ENCODE peak calls at places on chromosomes 2 and 18, in nine cellular contexts. L is PC-3, R is SK-N-SH, G is SJCRH30, U is aorta, Y is tibial artery, I is hepatocyte, H is left ventricle myocardium inferior, B is ascending aorta. J is an unnamed sample.
A peak's percentile ranks its signal among the peaks of the same experiment; 100 is the strongest.

GRCh38 chr2:101038455-101039255 is 36.6 kb downstream of the RPL31 start:
- DNase-seq in L (peak; percentile 44), R (no peak), G (peak; percentile 49), U (no peak), Y (no peak), I (peak; percentile 19), H (no peak), B (no peak), J (peak; percentile 27)

GRCh38 chr2:98750593-98751282 is 19.8 kb upstream of the MGAT4A start:
- DNase-seq in L (no peak), R (no peak), G (no peak), U (no peak), Y (no peak), I (no peak), H (no peak), B (no peak), J (no peak)

GRCh38 chr2:173854840-173855239 is 110.3 kb downstream of the SP3 start:
- DNase-seq in L (peak; percentile 91), R (no peak), G (peak; percentile 84), U (peak; percentile 67), Y (peak; percentile 40), I (no peak), H (no peak), B (peak; percentile 79), J (no peak)

GRCh38 chr2:4358855-4359254 is 655.5 kb downstream of the DCDC2C start:
- DNase-seq in L (no peak), R (no peak), G (no peak), U (no peak), Y (no peak), I (no peak), H (no peak), B (no peak), J (no peak)

GRCh38 chr18:23689031-23689615 is at the start of gene LAMA3:
- DNase-seq in L (peak; percentile 81), R (peak; percentile 81), G (no peak), U (peak; percentile 63), Y (peak; percentile 40), I (peak; percentile 86), H (peak; percentile 69), B (peak; percentile 64), J (peak; percentile 65)

GRCh38 chr18:42255908-42256765 is 301.1 kb downstream of the PIK3C3 start:
- DNase-seq in L (no peak), R (no peak), G (no peak), U (no peak), Y (no peak), I (no peak), H (no peak), B (no peak), J (no peak)

GRCh38 chr18:23890589-23890988 is 124.0 kb upstream of the TTC39C start:
- DNase-seq in L (peak; percentile 79), R (no peak), G (no peak), U (no peak), Y (no peak), I (no peak), H (no peak), B (no peak), J (no peak)

GRCh38 chr2:53751728-53752127 is 15.9 kb upstream of the CHAC2 start:
- DNase-seq in L (peak; percentile 90), R (no peak), G (no peak), U (no peak), Y (no peak), I (no peak), H (no peak), B (no peak), J (no peak)

GRCh38 chr2:127025357-127026062 is 81.4 kb downstream of the BIN1 start:
- DNase-seq in L (no peak), R (peak; percentile 89), G (peak; percentile 42), U (peak; percentile 88), Y (peak; percentile 72), I (peak; percentile 83), H (peak; percentile 63), B (peak; percentile 92), J (peak; percentile 46)

GRCh38 chr2:229910147-229910831 is 11.5 kb downstream of the TRIP12 start:
- DNase-seq in L (no peak), R (no peak), G (peak; percentile 64), U (no peak), Y (no peak), I (no peak), H (no peak), B (no peak), J (no peak)

GRCh38 chr2:125630377-125630776 is 1025.6 kb upstream of the GYPC start:
- DNase-seq in L (no peak), R (no peak), G (no peak), U (no peak), Y (no peak), I (no peak), H (no peak), B (no peak), J (no peak)

GRCh38 chr2:32922466-32922865 is 24.3 kb upstream of the LTBP1 start:
- DNase-seq in L (no peak), R (no peak), G (peak; percentile 94), U (no peak), Y (no peak), I (no peak), H (no peak), B (no peak), J (no peak)

GRCh38 chr2:32925283-32925682 is 21.5 kb upstream of the LTBP1 start:
- DNase-seq in L (no peak), R (no peak), G (no peak), U (no peak), Y (no peak), I (no peak), H (no peak), B (no peak), J (no peak)

GRCh38 chr2:32926708-32927084 is 20.1 kb upstream of the LTBP1 start:
- DNase-seq in L (peak; percentile 18), R (no peak), G (peak; percentile 95), U (no peak), Y (no peak), I (peak; percentile 40), H (no peak), B (no peak), J (no peak)

GRCh38 chr2:32930436-32930835 is 16.3 kb upstream of the LTBP1 start:
- DNase-seq in L (no peak), R (no peak), G (no peak), U (no peak), Y (no peak), I (no peak), H (no peak), B (no peak), J (no peak)

GRCh38 chr2:32925976-32926707 is 20.6 kb upstream of the LTBP1 start:
- DNase-seq in L (no peak), R (no peak), G (no peak), U (no peak), Y (no peak), I (no peak), H (no peak), B (no peak), J (no peak)
- H3K27ac ChIP-seq in L (no peak overlapping the region), R (no peak overlapping the region), G (peak overlapping the region; percentile 66), U (no peak overlapping the region), Y (no peak overlapping the region), I (no peak overlapping the region), H (no peak overlapping the region), B (no peak overlapping the region), J (no peak overlapping the region)

GRCh38 chr2:196277002-196277401 is 105.6 kb upstream of the STK17B start:
- DNase-seq in L (peak; percentile 59), R (no peak), G (peak; percentile 68), U (no peak), Y (no peak), I (peak; percentile 22), H (no peak), B (no peak), J (peak; percentile 48)

GRCh38 chr2:196276421-196276820 is 105.0 kb upstream of the STK17B start:
- DNase-seq in L (peak; percentile 24), R (no peak), G (no peak), U (no peak), Y (no peak), I (peak; percentile 57), H (no peak), B (no peak), J (peak; percentile 97)

GRCh38 chr2:196275646-196276352 is 104.4 kb upstream of the STK17B start:
- DNase-seq in L (peak; percentile 35), R (no peak), G (peak; percentile 93), U (no peak), Y (no peak), I (peak; percentile 28), H (no peak), B (no peak), J (no peak)

GRCh38 chr2:196271786-196272185 is 100.4 kb upstream of the STK17B start:
- DNase-seq in L (no peak), R (no peak), G (no peak), U (no peak), Y (no peak), I (no peak), H (no peak), B (no peak), J (peak; percentile 70)

GRCh38 chr2:196274387-196274809 is 103.0 kb upstream of the STK17B start:
- DNase-seq in L (peak; percentile 38), R (no peak), G (peak; percentile 99), U (no peak), Y (peak; percentile 32), I (peak; percentile 41), H (no peak), B (no peak), J (peak; percentile 81)
- H3K4me3 ChIP-seq in L (no peak overlapping the region), R (no peak overlapping the region), G (no peak overlapping the region), U (no peak overlapping the region), Y (no peak overlapping the region), I (no peak overlapping the region), H (no peak overlapping the region), B (no peak overlapping the region), J (no peak overlapping the region)

DNA sequence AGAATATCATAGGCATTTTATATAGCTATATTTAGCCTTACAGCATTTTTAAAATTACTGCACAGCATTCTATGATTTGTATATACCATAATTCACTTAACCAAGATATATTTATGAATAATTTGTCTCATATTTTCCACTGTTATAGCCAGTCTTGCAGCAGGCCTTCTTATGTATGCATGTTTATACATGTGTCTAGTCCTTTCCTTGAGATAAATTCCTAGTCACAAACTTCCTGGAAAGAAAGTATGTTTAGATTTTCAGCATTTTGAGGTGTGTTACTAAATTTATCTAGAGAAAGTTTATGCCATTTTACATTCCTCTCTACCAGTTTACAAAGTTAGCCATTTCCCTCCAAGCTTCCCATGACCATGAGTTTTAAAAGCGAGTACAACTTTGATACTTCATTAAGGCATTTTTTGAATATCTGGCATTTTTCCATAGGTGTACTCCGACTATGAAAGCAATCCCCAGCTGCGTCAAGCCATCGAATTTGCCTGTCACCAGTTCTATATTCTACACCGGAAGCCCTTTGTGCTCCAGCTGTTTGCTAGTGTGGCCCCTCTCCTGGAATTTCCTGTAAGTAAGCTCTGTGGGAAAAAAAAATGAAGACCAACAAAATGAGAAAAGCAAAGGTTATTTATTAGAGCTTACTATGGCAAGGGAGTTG is 59.4 kb upstream of the RPE start:
- DNase-seq in L (no peak), R (no peak), G (peak; percentile 97), U (no peak), Y (no peak), I (no peak), H (no peak), B (no peak), J (no peak)
- H3K4me1 ChIP-seq in L (no peaks in the 10 kb centered on the region), R (no peaks in the 10 kb centered on the region), G (peaks cover 23% of the 10 kb centered on the region), U (no peaks in the 10 kb centered on the region), Y (peaks cover 6% of the 10 kb centered on the region), I (no peaks in the 10 kb centered on the region), H (no peaks in the 10 kb centered on the region), B (no peaks in the 10 kb centered on the region), J (no peaks in the 10 kb centered on the region)

DNA sequence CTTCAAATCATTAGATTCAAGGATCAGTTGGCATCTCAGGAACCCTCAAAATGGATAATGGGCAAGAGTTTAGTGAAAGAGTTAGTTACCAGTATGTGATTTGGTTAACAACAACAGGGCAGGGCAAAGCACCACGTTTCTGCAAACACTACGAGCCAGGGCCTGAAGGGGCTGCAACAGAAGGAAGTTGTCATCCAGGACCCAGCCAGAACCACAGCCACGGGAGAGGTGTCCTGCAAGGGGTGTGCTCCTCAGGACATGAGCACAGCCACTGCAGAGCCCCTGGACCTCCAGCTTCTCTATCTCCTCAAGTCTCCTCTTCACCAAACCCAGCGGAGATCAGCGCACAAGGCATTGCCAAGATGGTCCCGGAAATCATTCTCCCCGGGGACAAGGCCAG is 173.3 kb upstream of the PIEZO2 start:
- DNase-seq in L (no peak), R (no peak), G (no peak), U (no peak), Y (no peak), I (no peak), H (no peak), B (no peak), J (no peak)
- H3K27ac ChIP-seq in L (no peak overlapping the region), R (no peak overlapping the region), G (no peak overlapping the region), U (no peak overlapping the region), Y (no peak overlapping the region), I (peak overlapping the region; percentile 45), H (no peak overlapping the region), B (no peak overlapping the region), J (no peak overlapping the region)